ENCODE peak calls at places on chromosomes 3 and 15, in ten cellular contexts. T, F, B, S, W, Q, V, U, Y and P are unnamed samples.

GRCh38 chr3:46970391-46971091 is 6.0 kb downstream of the CCDC12 start:
- DNase-seq in S (no peak), Q (peak), W (no peak), F (no peak), U (peak), T (no peak), B (no peak), V (no peak), Y (no peak), P (peak)

GRCh38 chr15:89665449-89666146 is 10.3 kb upstream of the KIF7 start:
- DNase-seq in S (peak), T (no peak), B (peak), Y (no peak), U (peak), Q (peak), F (peak), W (peak), V (peak), P (peak)

GRCh38 chr3:39434574-39434973 is 28.1 kb downstream of the RPSA start:
- DNase-seq in V (no peak), T (no peak), W (no peak), Q (no peak), S (no peak), U (no peak), F (peak), B (no peak), Y (no peak), P (no peak)

GRCh38 chr3:102006812-102007485 is 157.6 kb downstream of the NFKBIZ start:
- DNase-seq in W (no peak), Y (no peak), T (no peak), B (peak), Q (peak), F (peak), V (no peak), U (no peak), S (no peak), P (no peak)

GRCh38 chr3:186107148-186108105 is 1.5 kb downstream of the ETV5 start:
- DNase-seq in Q (peak), Y (peak), V (peak), T (peak), B (peak), W (peak), S (peak), U (peak), F (peak), P (peak)

GRCh38 chr3:111282024-111282423 is 210.4 kb downstream of the NECTIN3 start:
- DNase-seq in S (no peak), Y (no peak), T (no peak), Q (no peak), W (no peak), B (no peak), F (no peak), U (no peak), V (no peak), P (no peak)

GRCh38 chr3:74839591-74839990 is 225.1 kb upstream of the CNTN3 start:
- DNase-seq in Q (no peak), V (no peak), Y (no peak), W (no peak), F (no peak), S (no peak), B (no peak), U (no peak), T (no peak), P (no peak)

GRCh38 chr15:68492855-68493254 is 60.9 kb upstream of the ITGA11 start:
- DNase-seq in Q (no peak), U (no peak), F (peak), V (no peak), W (no peak), Y (no peak), B (no peak), T (no peak), S (peak), P (no peak)

GRCh38 chr15:65336767-65337435 is 32.4 kb downstream of the RNU5B-1 start:
- DNase-seq in U (no peak), T (no peak), Q (no peak), V (no peak), W (no peak), F (no peak), B (no peak), S (no peak), Y (no peak), P (peak)

GRCh38 chr15:71282086-71282485 is 166.8 kb downstream of the THSD4 start:
- DNase-seq in Y (no peak), W (no peak), T (no peak), U (no peak), B (no peak), Q (no peak), S (no peak), V (no peak), F (peak), P (no peak)

GRCh38 chr3:44434834-44435510 is 42.5 kb downstream of the ZNF445 start:
- DNase-seq in F (no peak), B (peak), T (no peak), V (no peak), W (no peak), Q (no peak), S (no peak), Y (no peak), U (no peak), P (no peak)

GRCh38 chr3:42214064-42214463 is 51.9 kb downstream of the CCK start:
- DNase-seq in S (no peak), V (no peak), B (no peak), Y (no peak), W (peak), F (no peak), Q (no peak), U (no peak), T (peak), P (no peak)

GRCh38 chr3:159766563-159767185 is 222.0 kb upstream of the IL12A start:
- DNase-seq in Y (no peak), W (no peak), B (no peak), S (peak), U (no peak), Q (no peak), V (peak), F (peak), T (no peak), P (no peak)

GRCh38 chr3:141881702-141882101 is 5.3 kb downstream of the ATP1B3 start:
- DNase-seq in W (no peak), F (no peak), Y (no peak), Q (no peak), U (no peak), V (no peak), T (no peak), S (no peak), B (no peak), P (no peak)

GRCh38 chr15:71691322-71691699 is 119.0 kb upstream of the NR2E3 start:
- DNase-seq in T (no peak), B (no peak), V (no peak), W (no peak), U (no peak), Y (no peak), S (no peak), Q (no peak), F (no peak), P (no peak)

GRCh38 chr3:25493246-25493645 is 65.2 kb downstream of the RARB start:
- DNase-seq in Q (no peak), T (no peak), U (no peak), W (no peak), B (no peak), S (no peak), F (no peak), Y (no peak), V (no peak), P (no peak)

GRCh38 chr3:54830658-54831057 is 97.2 kb downstream of the LRTM1 start:
- DNase-seq in Q (no peak), S (no peak), Y (no peak), V (peak), W (peak), T (no peak), B (no peak), U (no peak), F (no peak), P (no peak)

GRCh38 chr3:129441782-129442181 is 1.8 kb downstream of the IFT122 start:
- DNase-seq in W (no peak), B (no peak), U (no peak), Y (no peak), T (no peak), V (no peak), Q (peak), S (peak), F (peak), P (no peak)

GRCh38 chr3:61955483-61955882 is 394.1 kb downstream of the PTPRG start:
- DNase-seq in V (no peak), S (no peak), B (no peak), Y (no peak), U (no peak), Q (no peak), W (no peak), F (no peak), T (no peak), P (no peak)

GRCh38 chr3:119809249-119810017 is 27.5 kb downstream of the NR1I2 start:
- DNase-seq in U (no peak), V (no peak), Q (no peak), Y (no peak), W (peak), S (no peak), T (no peak), F (peak), B (no peak), P (no peak)

GRCh38 chr15:59170295-59170881 is 36.3 kb upstream of the LDHAL6B start:
- DNase-seq in U (peak), B (no peak), V (no peak), W (no peak), F (peak), Q (peak), S (no peak), Y (no peak), T (no peak), P (peak)

GRCh38 chr3:98731720-98732238 is 31.4 kb upstream of the ST3GAL6 start:
- DNase-seq in Y (no peak), Q (no peak), U (no peak), S (no peak), F (no peak), B (no peak), W (no peak), T (no peak), V (no peak), P (no peak)

GRCh38 chr3:113223831-113224240 is 12.5 kb downstream of the BOC start:
- DNase-seq in V (no peak), U (no peak), Q (peak), W (peak), F (peak), S (no peak), T (no peak), Y (no peak), B (no peak), P (no peak)

GRCh38 chr3:165696496-165696895 is 140.7 kb downstream of the BCHE start:
- DNase-seq in W (peak), U (no peak), F (no peak), Q (no peak), V (no peak), B (no peak), T (no peak), S (no peak), Y (no peak), P (no peak)

GRCh38 chr3:70973558-70973957 is 610.0 kb downstream of the FOXP1 start:
- DNase-seq in W (no peak), Y (no peak), B (no peak), S (no peak), F (peak), Q (no peak), T (no peak), U (no peak), V (no peak), P (no peak)

GRCh38 chr15:57797145-57797544 is 90.6 kb downstream of the POLR2M start:
- DNase-seq in U (no peak), Y (no peak), S (no peak), V (no peak), B (no peak), W (no peak), T (no peak), F (no peak), Q (no peak), P (no peak)

GRCh38 chr3:194976049-194976451 is 290.4 kb downstream of the FAM43A start:
- DNase-seq in U (peak), S (no peak), F (no peak), V (no peak), Y (no peak), Q (no peak), T (peak), W (no peak), B (no peak), P (no peak)

GRCh38 chr15:52440414-52440813 is 88.3 kb downstream of the MYO5A start:
- DNase-seq in Y (no peak), B (no peak), Q (no peak), F (no peak), V (no peak), S (no peak), T (no peak), W (no peak), U (no peak), P (no peak)

GRCh38 chr3:55162031-55162784 is 234.3 kb upstream of the LRTM1 start:
- DNase-seq in S (no peak), T (no peak), Q (no peak), F (peak), B (no peak), W (peak), V (no peak), Y (no peak), U (no peak), P (no peak)